ENCODE peak calls at places on chromosomes 16 and 17, in ten cellular contexts. W is tibial nerve, B is ascending aorta, M is Caco-2, S is adrenal gland, R is transverse colon, L is fibroblast of mammary gland, E is endothelial cell of umbilical vein, I is heart right ventricle, G is HFF-Myc. K is an unnamed sample.

GRCh38 chr16:7239547-7239946 is 93.1 kb upstream of the RBFOX1 start:
- DNase-seq in G (no peak), W (no peak), S (no peak), L (no peak), E (no peak), M (no peak), B (no peak), I (no peak), R (no peak), K (no peak)

GRCh38 chr17:81400154-81400938 is 5.1 kb downstream of the BAHCC1 start:
- DNase-seq in M (no peak), R (no peak), G (no peak), B (no peak), E (peak), S (peak), L (no peak), W (no peak), I (no peak), K (peak)

GRCh38 chr17:64223931-64224657 is 39.0 kb downstream of the TEX2 start:
- DNase-seq in E (no peak), B (no peak), R (no peak), S (no peak), G (no peak), L (no peak), M (no peak), W (no peak), I (no peak), K (no peak)

GRCh38 chr16:85286970-85287814 is 174.9 kb upstream of the CIBAR2 start:
- DNase-seq in G (no peak), M (no peak), R (no peak), S (peak), B (no peak), L (peak), E (no peak), I (no peak), W (peak), K (peak)

GRCh38 chr16:59611556-59611955 is 877.4 kb upstream of the GOT2 start:
- DNase-seq in M (no peak), W (no peak), E (no peak), I (no peak), R (no peak), S (no peak), G (no peak), L (peak), B (no peak), K (no peak)

GRCh38 chr17:64218066-64218465 is 45.0 kb downstream of the TEX2 start:
- DNase-seq in G (no peak), R (no peak), I (no peak), W (no peak), S (no peak), B (no peak), M (no peak), L (no peak), E (no peak), K (no peak)

GRCh38 chr17:12927541-12928425 is 90.0 kb downstream of the ELAC2 start:
- DNase-seq in I (peak), E (peak), L (peak), R (no peak), M (no peak), S (peak), B (no peak), G (no peak), W (no peak), K (no peak)

GRCh38 chr16:50611332-50611934 is 63.2 kb downstream of the NKD1 start:
- DNase-seq in I (no peak), L (peak), W (no peak), R (no peak), M (no peak), B (no peak), G (no peak), S (no peak), E (peak), K (peak)

GRCh38 chr16:81885976-81886586 is 107.0 kb downstream of the PLCG2 start:
- DNase-seq in G (no peak), M (no peak), S (no peak), I (no peak), L (peak), W (no peak), B (no peak), R (no peak), E (peak), K (peak)

GRCh38 chr17:7922499-7923289 is 6.6 kb upstream of the RNF227 start:
- DNase-seq in G (peak), M (peak), E (peak), L (peak), I (peak), S (peak), W (peak), B (peak), R (peak), K (no peak)

GRCh38 chr16:17784073-17784472 is 313.3 kb upstream of the XYLT1 start:
- DNase-seq in W (no peak), L (peak), R (no peak), B (no peak), E (no peak), I (no peak), S (no peak), G (peak), M (no peak), K (peak)

GRCh38 chr16:67647681-67648080 is 2.7 kb downstream of the CARMIL2 start:
- DNase-seq in B (no peak), M (no peak), S (no peak), I (no peak), G (no peak), W (no peak), E (no peak), L (no peak), R (no peak), K (no peak)

GRCh38 chr16:30136971-30137601 is 14.1 kb upstream of the MAPK3 start:
- DNase-seq in S (no peak), L (no peak), W (no peak), I (no peak), R (no peak), E (no peak), M (no peak), B (no peak), G (no peak), K (no peak)

GRCh38 chr17:65139045-65139764 is 2.0 kb downstream of the RGS9 start:
- DNase-seq in R (no peak), W (no peak), S (no peak), L (no peak), G (no peak), E (no peak), I (no peak), M (no peak), B (peak), K (no peak)

GRCh38 chr17:39069114-39069756 is 82.2 kb downstream of the PLXDC1 start:
- DNase-seq in R (no peak), B (no peak), G (no peak), W (no peak), L (peak), S (peak), E (peak), I (no peak), M (no peak), K (peak)

GRCh38 chr16:77596243-77596642 is 126.1 kb upstream of the NUDT7 start:
- DNase-seq in B (no peak), R (no peak), I (no peak), E (peak), L (peak), S (no peak), M (no peak), G (no peak), W (no peak), K (peak)

DNA sequence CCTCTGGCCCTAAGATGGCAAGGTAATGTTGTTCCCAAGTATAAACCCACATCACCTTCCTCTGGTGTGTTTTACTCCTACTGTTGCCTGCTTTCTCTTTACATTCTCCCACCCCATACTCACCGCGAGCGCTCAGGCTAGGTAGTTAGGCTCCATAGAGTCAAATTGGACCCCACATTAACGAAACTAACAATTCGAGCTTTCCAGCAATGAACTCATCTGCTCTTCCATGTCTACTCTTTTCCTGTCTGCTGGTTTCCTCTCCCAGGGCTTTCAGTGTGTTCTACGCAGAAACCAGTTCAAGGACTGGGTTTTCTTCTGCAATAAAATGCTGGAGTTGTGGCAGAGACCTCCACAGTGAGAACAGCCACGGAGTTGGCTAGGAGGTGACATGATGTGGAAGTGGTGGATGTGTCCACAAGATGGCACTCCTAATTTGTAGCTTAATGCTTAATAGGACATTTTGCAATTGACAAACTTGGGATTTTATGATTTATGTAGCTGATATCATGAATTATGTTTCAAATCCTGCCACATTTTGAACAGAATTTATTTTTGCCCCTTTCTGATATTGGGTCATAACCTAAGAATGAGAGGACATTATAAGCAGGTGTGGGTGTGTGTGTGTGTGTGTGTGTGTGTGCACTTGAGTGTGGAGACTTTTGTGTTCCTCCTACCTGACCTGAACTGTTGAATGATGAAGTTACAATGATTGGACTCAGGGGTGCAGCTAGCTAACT is 2.2 kb upstream of the UQCRC2 start:
- DNase-seq in I (no peak), R (no peak), S (no peak), E (peak), G (no peak), W (no peak), M (no peak), B (no peak), L (peak), K (peak)
- TF ChIP-seq CTCF in I (peak), R (peak), S (peak), E (peak), G (peak), W (no peak), M (peak), B (no peak), L (peak), K (peak)

GRCh38 chr16:1884155-1884760 is 12.3 kb upstream of the MEIOB start:
- DNase-seq in L (peak), M (no peak), R (peak), B (no peak), E (peak), G (no peak), I (no peak), S (no peak), W (no peak), K (peak)
- TF ChIP-seq CTCF in L (peak), M (peak), R (peak), B (no peak), E (no peak), G (peak), I (no peak), S (peak), W (no peak), K (peak)

GRCh38 chr16:52498640-52499039 is 48.3 kb downstream of the TOX3 start:
- DNase-seq in E (no peak), L (no peak), W (no peak), M (no peak), R (peak), G (no peak), B (no peak), S (no peak), I (no peak), K (no peak)
- TF ChIP-seq CTCF in E (no peak), L (no peak), W (no peak), M (no peak), R (no peak), G (no peak), B (no peak), S (no peak), I (no peak), K (no peak)

DNA sequence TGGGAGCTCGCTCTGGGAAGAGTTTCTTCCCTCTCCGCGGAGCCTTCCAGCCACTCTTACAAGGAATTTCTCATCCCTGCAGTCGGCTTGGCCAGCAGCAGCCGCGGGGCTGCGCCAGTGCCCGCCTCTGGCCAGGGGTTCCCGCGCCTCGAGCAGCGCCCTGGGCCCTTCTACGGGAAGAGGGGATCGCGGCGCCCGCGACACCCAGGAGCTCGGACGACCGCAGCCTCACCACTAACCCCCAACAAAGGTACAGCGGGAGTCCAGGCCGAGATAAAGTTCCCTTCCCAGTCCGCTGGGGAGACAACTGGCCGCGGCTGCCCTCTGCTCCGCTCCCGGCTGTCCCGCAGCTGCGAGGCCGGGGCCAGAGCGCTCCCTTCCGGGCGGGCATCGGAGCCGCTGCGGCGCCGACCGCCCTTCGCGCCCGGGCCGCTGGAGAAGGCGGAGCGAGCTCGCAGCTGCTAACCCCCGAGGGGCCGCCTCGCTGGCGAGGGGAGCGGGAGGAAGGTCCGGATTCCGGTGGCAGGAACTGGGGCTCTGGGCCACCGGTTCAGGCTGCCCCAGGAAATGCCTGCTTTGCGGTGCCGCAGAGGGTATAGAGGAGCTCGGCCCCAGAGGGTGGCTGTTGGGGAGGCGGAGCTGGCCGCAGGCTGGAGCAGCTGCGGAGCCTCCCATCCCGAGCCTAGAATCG is 3.6 kb upstream of the HS3ST3B1 start:
- DNase-seq in G (no peak), W (no peak), S (no peak), I (no peak), M (no peak), L (peak), B (no peak), E (peak), R (no peak), K (no peak)
- TF ChIP-seq CTCF in G (peak), W (no peak), S (no peak), I (peak), M (no peak), L (no peak), B (no peak), E (peak), R (no peak), K (peak)

GRCh38 chr17:67493811-67494210 is 116.7 kb downstream of the PITPNC1 start:
- DNase-seq in W (no peak), I (no peak), E (no peak), G (no peak), R (no peak), B (no peak), L (peak), M (no peak), S (no peak), K (no peak)
- TF ChIP-seq CTCF in W (no peak), I (no peak), E (no peak), G (no peak), R (no peak), B (no peak), L (no peak), M (no peak), S (no peak), K (no peak)

DNA sequence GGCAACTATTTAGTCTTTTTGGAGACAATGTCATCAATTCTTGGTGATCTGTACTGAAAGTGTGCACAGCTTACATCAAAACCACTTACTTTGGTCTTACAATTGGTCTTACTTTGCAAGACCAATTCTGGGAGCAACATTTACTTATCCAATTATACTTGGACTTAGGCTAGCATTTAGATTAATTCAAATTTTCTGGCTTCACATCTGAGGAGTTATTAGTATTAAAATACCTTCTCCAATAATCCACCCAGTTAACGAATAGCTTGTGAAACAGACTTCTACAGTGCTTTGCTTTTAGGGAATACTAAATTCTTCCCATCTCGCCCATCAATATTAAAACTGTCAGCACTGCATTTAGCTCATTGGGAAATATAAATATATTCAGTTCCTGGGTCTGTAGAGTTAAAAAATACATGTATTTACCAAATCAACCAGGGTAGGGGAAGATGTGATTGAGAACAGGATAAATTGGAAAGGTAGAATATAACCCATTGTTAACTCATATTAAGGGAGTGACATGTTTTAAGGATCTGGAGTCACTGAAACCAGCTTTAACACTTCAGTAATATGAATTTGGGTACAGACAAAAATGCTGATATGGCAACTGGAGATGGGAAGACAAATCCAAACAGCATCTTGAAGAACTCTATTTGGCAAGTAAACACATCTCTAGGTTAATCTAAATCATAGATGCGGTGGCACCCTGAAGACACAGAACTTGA is 9.2 kb upstream of the VEZF1 start:
- DNase-seq in W (no peak), L (no peak), G (no peak), M (no peak), S (no peak), R (no peak), E (no peak), I (no peak), B (no peak), K (no peak)
- TF ChIP-seq CTCF in W (no peak), L (no peak), G (no peak), M (no peak), S (no peak), R (no peak), E (no peak), I (no peak), B (no peak), K (no peak)

DNA sequence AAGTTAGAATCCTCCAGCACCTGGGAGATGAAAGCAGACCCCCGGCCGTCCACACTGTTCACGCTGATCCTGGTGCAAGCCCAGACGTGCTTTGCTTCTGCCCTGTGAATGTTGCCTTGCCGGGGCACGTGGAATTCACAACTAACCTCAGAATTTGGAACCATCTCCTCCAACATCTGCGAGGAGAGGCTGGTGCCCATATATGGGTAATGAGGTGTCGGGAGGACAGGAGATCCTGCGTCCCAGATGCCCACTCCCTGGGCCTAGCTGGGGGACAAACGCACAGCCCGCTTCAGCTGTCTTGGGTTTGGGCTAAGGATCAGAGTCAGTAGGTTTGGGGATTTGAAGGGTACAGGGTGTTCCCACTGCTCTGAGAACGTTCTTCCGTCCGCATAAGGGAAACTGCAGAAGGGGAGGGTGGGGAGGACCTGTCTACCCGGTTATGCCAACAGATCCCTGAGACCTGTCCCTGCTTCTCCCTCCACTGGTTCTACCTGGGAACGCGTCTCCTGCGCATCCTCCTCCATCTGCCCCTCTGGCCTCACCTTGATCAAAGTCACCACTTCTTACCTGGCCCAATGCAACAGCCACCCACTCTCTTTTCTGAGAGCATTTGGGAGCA is 14.1 kb downstream of the PPL start:
- DNase-seq in E (no peak), L (no peak), M (no peak), I (no peak), W (no peak), B (no peak), G (no peak), R (no peak), S (no peak), K (peak)
- TF ChIP-seq CTCF in E (no peak), L (no peak), M (no peak), I (no peak), W (no peak), B (no peak), G (no peak), R (no peak), S (no peak), K (no peak)

GRCh38 chr17:35766903-35767510 is 6.3 kb downstream of the C17orf50 start:
- DNase-seq in S (peak), G (no peak), R (no peak), L (peak), W (no peak), B (no peak), I (peak), E (peak), M (no peak), K (peak)

GRCh38 chr17:35766489-35766877 is 5.8 kb downstream of the C17orf50 start:
- DNase-seq in W (no peak), E (no peak), S (no peak), M (no peak), I (no peak), R (no peak), G (no peak), B (no peak), L (no peak), K (no peak)

GRCh38 chr17:35773129-35773528 is 12.4 kb downstream of the C17orf50 start:
- DNase-seq in B (no peak), G (no peak), L (no peak), I (no peak), E (no peak), M (no peak), W (no peak), R (no peak), S (no peak), K (no peak)

GRCh38 chr17:35768796-35769195 is 8.1 kb downstream of the C17orf50 start:
- DNase-seq in I (no peak), W (no peak), B (no peak), R (no peak), G (no peak), E (no peak), L (no peak), M (no peak), S (no peak), K (no peak)

GRCh38 chr17:35769895-35770486 is 9.3 kb downstream of the C17orf50 start:
- DNase-seq in S (no peak), M (no peak), R (no peak), L (no peak), I (no peak), E (no peak), G (no peak), W (no peak), B (no peak), K (no peak)
- TF ChIP-seq CTCF in S (no peak), M (no peak), R (no peak), L (no peak), I (no peak), E (no peak), G (peak), W (no peak), B (no peak), K (peak)

DNA sequence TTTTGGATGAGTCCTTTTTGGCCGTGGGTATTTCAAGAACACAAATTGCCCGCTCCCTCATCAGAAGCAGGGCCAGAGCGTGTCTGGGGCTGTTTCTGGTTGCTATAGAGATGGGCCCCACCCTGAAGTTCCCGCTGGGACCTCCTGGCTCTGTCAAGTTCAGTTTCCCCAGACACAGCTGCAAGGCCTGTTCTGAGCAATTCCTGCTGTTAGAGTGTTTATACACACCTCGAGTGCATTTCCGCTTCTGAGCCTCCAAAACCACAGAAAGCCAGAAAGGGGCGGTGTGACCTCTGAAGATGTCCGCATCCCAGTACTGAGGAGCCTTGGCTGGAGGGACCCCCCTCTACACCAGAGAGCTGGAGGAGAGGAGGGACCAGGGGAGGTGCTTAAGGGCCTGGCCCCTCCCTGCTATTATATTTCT is 9.3 kb upstream of the WBP2 start:
- DNase-seq in L (peak), E (no peak), R (peak), I (peak), G (peak), B (no peak), M (no peak), S (peak), W (peak), K (no peak)
- TF ChIP-seq CTCF in L (no peak), E (no peak), R (no peak), I (no peak), G (no peak), B (no peak), M (no peak), S (no peak), W (no peak), K (no peak)